ENCODE peak calls at places on chromosomes 6 and 20, in seven cellular contexts. X, F, G, C, T, D and H are unnamed samples. For H3K4me1, the result is how much of the 10 kb centered on the place peaks cover.

GRCh38 chr6:163536770-163537169 is 122.3 kb downstream of the QKI start:
- DNase-seq in X (no peak), F (no peak), G (no peak), C (no peak), T (no peak), D (no peak), H (no peak)

GRCh38 chr6:45610832-45611231 is 233.1 kb upstream of the SUPT3H start:
- DNase-seq in X (no peak), F (no peak), G (no peak), C (no peak), T (no peak), D (no peak), H (no peak)

GRCh38 chr6:1406306-1407058 is 17.1 kb downstream of the FOXF2 start:
- DNase-seq in X (no peak), F (no peak), G (no peak), C (no peak), T (no peak), D (no peak), H (no peak)

GRCh38 chr20:53080969-53081871 is 109.1 kb downstream of the TSHZ2 start:
- DNase-seq in X (no peak), F (no peak), G (peak), C (no peak), T (peak), D (no peak), H (no peak)

GRCh38 chr6:91376686-91377085 is 789.8 kb upstream of the MAP3K7 start:
- DNase-seq in X (no peak), F (no peak), G (no peak), C (no peak), T (peak), D (no peak), H (no peak)

GRCh38 chr6:5763871-5764270 is 242.9 kb downstream of the NRN1 start:
- DNase-seq in X (no peak), F (no peak), G (no peak), C (no peak), T (no peak), D (no peak), H (no peak)

GRCh38 chr6:31877651-31878161 is 1.1 kb downstream of the SLC44A4 start:
- DNase-seq in X (no peak), F (no peak), G (no peak), C (peak), T (peak), D (no peak), H (no peak)

GRCh38 chr20:60009826-60010616 is 51.8 kb downstream of the CDH26 start:
- DNase-seq in X (no peak), F (no peak), G (no peak), C (no peak), T (no peak), D (peak), H (no peak)

GRCh38 chr6:113381957-113382356 is 475.2 kb upstream of the MARCKS start:
- DNase-seq in X (no peak), F (peak), G (peak), C (no peak), T (peak), D (no peak), H (no peak)

GRCh38 chr20:5364136-5364821 is 47.5 kb upstream of the PROKR2 start:
- DNase-seq in X (no peak), F (no peak), G (peak), C (no peak), T (no peak), D (no peak), H (no peak)

GRCh38 chr6:88914180-88914579 is 49.2 kb downstream of the RNGTT start:
- DNase-seq in X (no peak), F (no peak), G (no peak), C (no peak), T (no peak), D (no peak), H (no peak)

GRCh38 chr20:58524814-58525213 is 9.6 kb upstream of the APCDD1L start:
- DNase-seq in X (no peak), F (no peak), G (peak), C (no peak), T (no peak), D (no peak), H (no peak)

GRCh38 chr6:156402628-156403027 is 374.6 kb upstream of the ARID1B start:
- DNase-seq in X (no peak), F (no peak), G (no peak), C (no peak), T (no peak), D (no peak), H (no peak)

GRCh38 chr6:77502966-77503365 is 39.7 kb upstream of the HTR1B start:
- DNase-seq in X (no peak), F (no peak), G (peak), C (no peak), T (no peak), D (no peak), H (no peak)

GRCh38 chr20:60138263-60139127 is 180.3 kb downstream of the CDH26 start:
- DNase-seq in X (no peak), F (no peak), G (no peak), C (peak), T (peak), D (peak), H (peak)

GRCh38 chr20:55116598-55116997 is 641.2 kb downstream of the DOK5 start:
- DNase-seq in X (no peak), F (no peak), G (peak), C (no peak), T (no peak), D (no peak), H (no peak)

GRCh38 chr6:97203343-97203742 is 79.7 kb downstream of the MMS22L start:
- DNase-seq in X (no peak), F (no peak), G (no peak), C (no peak), T (no peak), D (no peak), H (no peak)

GRCh38 chr6:43740321-43740960 is 29.6 kb upstream of the VEGFA start:
- DNase-seq in X (no peak), F (no peak), G (no peak), C (peak), T (no peak), D (no peak), H (no peak)

GRCh38 chr6:41748542-41748941 is 1.3 kb upstream of the PGC start:
- DNase-seq in X (no peak), F (no peak), G (no peak), C (no peak), T (no peak), D (no peak), H (no peak)

GRCh38 chr6:158061709-158062461 is 80.2 kb downstream of the SYNJ2 start:
- DNase-seq in X (no peak), F (no peak), G (no peak), C (peak), T (no peak), D (no peak), H (no peak)

GRCh38 chr6:129432738-129433137 is 277.2 kb downstream of the ARHGAP18 start:
- DNase-seq in X (no peak), F (no peak), G (peak), C (no peak), T (no peak), D (no peak), H (no peak)

GRCh38 chr6:32064706-32065105 is 26.5 kb downstream of the CYP21A2 start:
- DNase-seq in X (no peak), F (no peak), G (no peak), C (no peak), T (no peak), D (peak), H (no peak)

GRCh38 chr6:142942805-142943227 is 2.2 kb downstream of the HIVEP2 start:
- DNase-seq in X (no peak), F (no peak), G (peak), C (no peak), T (no peak), D (no peak), H (no peak)

GRCh38 chr6:1608976-1609661 is 596 bp upstream of the FOXC1 start:
- DNase-seq in X (no peak), F (no peak), G (no peak), C (no peak), T (no peak), D (peak), H (peak)

GRCh38 chr6:155455766-155456165 is at the start of gene NOX3:
- DNase-seq in X (no peak), F (no peak), G (no peak), C (no peak), T (no peak), D (no peak), H (no peak)

GRCh38 chr6:151690303-151690702 is 117.2 kb upstream of the ESR1 start:
- DNase-seq in X (no peak), F (no peak), G (peak), C (no peak), T (no peak), D (no peak), H (no peak)

GRCh38 chr20:62501801-62502495 is 26.2 kb upstream of the GATA5 start:
- DNase-seq in X (no peak), F (no peak), G (peak), C (no peak), T (no peak), D (no peak), H (peak)

GRCh38 chr6:2684059-2684749 is 66.5 kb downstream of the MYLK4 start:
- DNase-seq in X (no peak), F (no peak), G (peak), C (no peak), T (no peak), D (no peak), H (no peak)

GRCh38 chr6:146110990-146111389 is 82.1 kb downstream of the GRM1 start:
- DNase-seq in X (no peak), F (no peak), G (no peak), C (no peak), T (no peak), D (no peak), H (no peak)

GRCh38 chr6:158849899-158850806 is 31.0 kb upstream of the EZR start:
- DNase-seq in X (no peak), F (no peak), G (peak), C (no peak), T (peak), D (no peak), H (no peak)

GRCh38 chr6:1075444-1075843 is 236.5 kb upstream of the FOXQ1 start:
- DNase-seq in X (no peak), F (no peak), G (no peak), C (no peak), T (no peak), D (no peak), H (no peak)

GRCh38 chr6:83265384-83265783 is 72.2 kb downstream of the RWDD2A start:
- DNase-seq in X (no peak), F (no peak), G (peak), C (no peak), T (no peak), D (no peak), H (no peak)

GRCh38 chr6:17497701-17498100 is 102.4 kb upstream of the FAM8A1 start:
- DNase-seq in X (no peak), F (no peak), G (no peak), C (no peak), T (no peak), D (no peak), H (no peak)

GRCh38 chr6:111950661-111951426 is 77.6 kb upstream of the FYN start:
- DNase-seq in X (no peak), F (peak), G (no peak), C (no peak), T (no peak), D (no peak), H (no peak)

GRCh38 chr20:22379472-22379871 is 204.9 kb downstream of the FOXA2 start:
- DNase-seq in X (no peak), F (no peak), G (peak), C (no peak), T (peak), D (no peak), H (no peak)

GRCh38 chr20:40991181-40991889 is 37.3 kb upstream of the TOP1 start:
- DNase-seq in X (no peak), F (peak), G (no peak), C (peak), T (no peak), D (no peak), H (peak)

GRCh38 chr6:156780117-156780641 is 3.0 kb downstream of the ARID1B start:
- DNase-seq in X (no peak), F (peak), G (peak), C (no peak), T (peak), D (no peak), H (no peak)

GRCh38 chr20:16491277-16491912 is 81.9 kb downstream of the KIF16B start:
- DNase-seq in X (no peak), F (no peak), G (no peak), C (no peak), T (no peak), D (no peak), H (peak)

GRCh38 chr6:169070506-169071176 is 183.0 kb downstream of the THBS2 start:
- DNase-seq in X (no peak), F (peak), G (peak), C (no peak), T (peak), D (no peak), H (peak)

GRCh38 chr6:2839195-2839981 is 2.3 kb downstream of the SERPINB1 start:
- DNase-seq in X (no peak), F (no peak), G (peak), C (no peak), T (peak), D (peak), H (no peak)

GRCh38 chr20:25204550-25205276 is 9.2 kb downstream of the ENTPD6 start:
- DNase-seq in X (no peak), F (no peak), G (no peak), C (no peak), T (no peak), D (no peak), H (no peak)
- H3K27ac ChIP-seq in X (no peak), F (peak), G (no peak), C (peak), T (no peak), D (no peak), H (no peak)

DNA sequence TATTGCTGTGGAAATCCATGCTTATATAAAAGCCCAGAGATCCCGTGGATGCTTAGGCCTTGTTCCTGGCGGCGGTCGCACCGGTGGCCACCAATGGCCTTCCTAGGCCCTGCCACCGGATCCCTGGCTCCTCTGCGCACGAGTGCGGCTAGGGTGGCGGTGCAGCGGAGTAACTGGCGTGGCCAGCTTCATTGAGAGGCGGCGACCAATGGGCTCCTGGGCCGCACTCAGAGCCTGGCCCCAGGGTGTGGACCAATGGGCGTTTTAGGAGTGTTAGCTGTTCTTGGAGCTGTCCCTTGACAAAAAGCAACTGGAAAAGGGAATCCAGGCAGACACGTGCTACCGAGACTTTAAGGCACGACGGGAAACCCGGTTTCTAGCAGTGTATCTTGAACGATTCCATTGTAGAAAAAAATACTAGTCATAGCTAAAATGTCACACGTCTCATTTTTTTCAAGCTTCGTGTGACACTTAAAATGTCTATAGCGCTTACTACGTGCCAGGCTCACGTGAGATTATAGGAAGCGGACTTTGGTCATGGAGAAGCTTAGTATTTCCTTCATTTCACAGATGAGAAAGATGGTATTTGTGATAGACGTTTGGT is 1.7 kb downstream of the AMD1 start:
- DNase-seq in X (no peak), F (peak), G (peak), C (peak), T (peak), D (peak), H (peak)
- H3K4me1 ChIP-seq in X (under half), F (under half), G (under half), C (under half), T (half or more), D (half or more), H (under half)

GRCh38 chr6:148947621-148948444 is 201.0 kb downstream of the UST start:
- DNase-seq in X (peak), F (peak), G (peak), C (peak), T (peak), D (no peak), H (peak)
- H3K27ac ChIP-seq in X (no peak), F (no peak), G (no peak), C (no peak), T (no peak), D (no peak), H (no peak)

GRCh38 chr6:106083618-106084017 is 2.5 kb upstream of the PRDM1 start:
- DNase-seq in X (no peak), F (no peak), G (no peak), C (no peak), T (no peak), D (no peak), H (no peak)
- H3K4me1 ChIP-seq in X (under half), F (under half), G (under half), C (under half), T (under half), D (under half), H (under half)

GRCh38 chr20:3802524-3803239 is 6.6 kb downstream of the CDC25B start:
- DNase-seq in X (no peak), F (no peak), G (no peak), C (no peak), T (no peak), D (peak), H (no peak)
- H3K27ac ChIP-seq in X (no peak), F (no peak), G (no peak), C (peak), T (no peak), D (peak), H (no peak)

GRCh38 chr6:37994238-37994637 is 174.7 kb downstream of the ZFAND3 start:
- DNase-seq in X (no peak), F (no peak), G (no peak), C (no peak), T (no peak), D (no peak), H (no peak)

GRCh38 chr6:37992749-37993148 is 173.2 kb downstream of the ZFAND3 start:
- DNase-seq in X (no peak), F (no peak), G (no peak), C (no peak), T (no peak), D (no peak), H (no peak)

GRCh38 chr6:37990762-37991525 is 171.4 kb downstream of the ZFAND3 start:
- DNase-seq in X (no peak), F (peak), G (peak), C (no peak), T (no peak), D (no peak), H (no peak)

GRCh38 chr6:37998366-37998765 is 178.8 kb downstream of the ZFAND3 start:
- DNase-seq in X (no peak), F (no peak), G (no peak), C (no peak), T (no peak), D (no peak), H (no peak)

DNA sequence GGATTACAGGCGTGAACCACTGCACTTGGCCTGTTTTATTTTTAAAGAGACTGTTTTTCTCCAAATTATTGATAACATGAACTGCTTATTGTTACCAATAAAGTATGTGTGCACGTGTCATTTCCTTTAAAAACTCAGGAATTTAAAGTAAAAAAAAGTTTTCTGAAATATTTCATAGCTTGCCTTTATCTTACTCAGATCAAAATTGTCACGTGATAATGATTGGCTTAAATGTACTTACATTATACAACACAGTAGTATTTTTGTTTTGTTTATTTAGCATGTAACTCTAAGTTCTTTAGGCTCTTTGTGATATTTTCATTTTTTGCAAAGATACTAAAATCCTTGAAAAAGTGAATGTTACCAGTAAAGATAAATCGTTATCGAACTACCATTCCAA is 174.1 kb downstream of the ZFAND3 start:
- DNase-seq in X (no peak), F (no peak), G (no peak), C (no peak), T (no peak), D (no peak), H (no peak)
- H3K4me1 ChIP-seq in X (under half), F (under half), G (under half), C (under half), T (under half), D (under half), H (under half)